ENCODE peak calls at places on chromosomes 16 and 17, in four cellular contexts. W is HepG2, I is GM12878, F is K562. S is an unnamed sample.

GRCh38 chr17:19339341-19339815 is 23.1 kb downstream of the B9D1 start:
- DNase-seq in W (no peak), I (no peak), F (no peak), S (no peak)

GRCh38 chr16:28193530-28194423 is 18.0 kb downstream of the XPO6 start:
- DNase-seq in F (no peak), I (no peak), W (no peak), S (no peak)

GRCh38 chr17:72376486-72377345 is 255.9 kb downstream of the SOX9 start:
- DNase-seq in F (no peak), I (no peak), W (no peak), S (no peak)

GRCh38 chr17:78168906-78169793 is 769 bp downstream of the SYNGR2 start:
- DNase-seq in I (no peak), F (peak; percentile 62), W (no peak), S (peak; percentile 53)

GRCh38 chr17:17401271-17401781 is 75.5 kb upstream of the MED9 start:
- DNase-seq in I (no peak), W (peak; percentile 56), F (peak; percentile 55), S (peak; percentile 46)

GRCh38 chr17:37506678-37507077 is 17.0 kb downstream of the DUSP14 start:
- DNase-seq in F (peak; percentile 43), I (no peak), W (peak; percentile 55), S (peak; percentile 52)

GRCh38 chr16:15757630-15758251 is 99.1 kb downstream of the MYH11 start:
- DNase-seq in W (no peak), I (no peak), F (peak; percentile 20), S (no peak)

GRCh38 chr17:2253768-2254406 is 49.7 kb downstream of the SMG6 start:
- DNase-seq in F (no peak), W (no peak), I (peak; percentile 90), S (no peak)

GRCh38 chr17:63381101-63381729 is 64.9 kb downstream of the CYB561 start:
- DNase-seq in W (no peak), F (peak; percentile 75), I (no peak), S (no peak)

GRCh38 chr16:48542020-48542473 is 67.9 kb downstream of the N4BP1 start:
- DNase-seq in I (no peak), W (no peak), F (no peak), S (peak; percentile 35)

GRCh38 chr16:81693467-81694303 is 85.4 kb upstream of the PLCG2 start:
- DNase-seq in W (no peak), I (no peak), F (no peak), S (no peak)

GRCh38 chr17:6708357-6708961 is 4.7 kb downstream of the SLC13A5 start:
- DNase-seq in F (no peak), W (no peak), I (no peak), S (no peak)

GRCh38 chr17:49219987-49220386 is 9.5 kb downstream of the ABI3 start:
- DNase-seq in I (no peak), W (no peak), F (no peak), S (no peak)

GRCh38 chr17:80279895-80280294 is 19.2 kb downstream of the RNF213 start:
- DNase-seq in W (no peak), F (no peak), I (no peak), S (no peak)
- TF ChIP-seq FOXK2 in W (no peak), F (no peak), I (no peak), S (no peak)

DNA sequence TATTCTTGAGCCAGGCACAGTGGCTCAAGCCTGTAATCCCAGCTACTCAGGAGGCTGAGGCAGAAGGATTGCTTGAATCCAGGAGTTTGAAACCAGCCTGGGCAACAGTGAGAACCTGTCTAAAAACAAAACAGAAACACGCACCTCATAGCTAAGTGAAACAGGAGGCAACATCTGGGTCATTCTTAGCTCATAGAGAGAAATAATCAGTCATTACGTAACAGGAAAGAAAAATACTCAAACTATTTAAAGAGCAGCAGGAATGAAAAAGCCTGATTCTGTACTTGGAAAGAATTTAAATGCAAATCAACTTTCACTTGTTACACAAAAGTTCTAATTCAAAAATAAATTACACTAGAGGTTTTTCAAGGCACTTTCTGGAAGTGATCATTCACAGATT is 17.2 kb downstream of the CHCT1 start:
- DNase-seq in W (peak; percentile 12), I (no peak), F (no peak), S (no peak)
- TF ChIP-seq SP1 in W (no peak), I (no peak), F (no peak), S (no peak)

GRCh38 chr16:89052824-89053724 is 40.6 kb upstream of the ACSF3 start:
- DNase-seq in F (peak; percentile 70), I (no peak), W (peak; percentile 20), S (no peak)
- TF ChIP-seq BHLHE40 in F (no peak), I (no peak), W (no peak), S (no peak)

DNA sequence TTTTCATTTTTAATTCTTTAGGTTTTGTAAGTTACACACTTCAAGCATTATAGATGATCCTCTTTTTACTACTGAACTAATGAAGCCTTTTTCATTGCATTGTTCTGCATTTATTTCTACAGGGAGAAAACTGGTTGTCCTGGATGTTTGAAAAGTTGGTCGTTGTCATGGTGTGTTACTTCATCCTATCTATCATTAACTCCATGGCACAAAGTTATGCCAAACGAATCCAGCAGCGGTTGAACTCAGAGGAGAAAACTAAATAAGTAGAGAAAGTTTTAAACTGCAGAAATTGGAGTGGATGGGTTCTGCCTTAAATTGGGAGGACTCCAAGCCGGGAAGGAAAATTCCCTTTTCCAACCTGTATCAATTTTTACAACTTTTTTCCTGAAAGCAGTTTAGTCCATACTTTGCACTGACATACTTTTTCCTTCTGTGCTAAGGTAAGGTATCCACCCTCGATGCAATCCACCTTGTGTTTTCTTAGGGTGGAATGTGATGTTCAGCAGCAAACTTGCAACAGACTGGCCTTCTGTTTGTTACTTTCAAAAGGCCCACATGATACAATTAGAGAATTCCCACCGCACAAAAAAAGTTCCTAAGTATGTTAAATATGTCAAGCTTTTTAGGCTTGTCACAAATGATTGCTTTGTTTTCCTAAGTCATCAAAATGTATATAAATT is 53.0 kb downstream of the TUBD1 start:
- DNase-seq in F (no peak), W (no peak), I (no peak), S (no peak)
- TF ChIP-seq FOXK2 in F (no peak), W (no peak), I (no peak), S (no peak)

GRCh38 chr16:1395444-1396074 is 18.9 kb downstream of the UNKL start:
- DNase-seq in F (no peak), I (no peak), W (no peak), S (no peak)

GRCh38 chr16:1393613-1394176 is 20.8 kb downstream of the UNKL start:
- DNase-seq in I (no peak), F (no peak), W (no peak), S (no peak)

GRCh38 chr16:1390239-1390638 is 24.3 kb downstream of the UNKL start:
- DNase-seq in W (no peak), I (no peak), F (no peak), S (no peak)

GRCh38 chr16:1394367-1394951 is 20.0 kb downstream of the UNKL start:
- DNase-seq in W (no peak), I (no peak), F (no peak), S (no peak)

DNA sequence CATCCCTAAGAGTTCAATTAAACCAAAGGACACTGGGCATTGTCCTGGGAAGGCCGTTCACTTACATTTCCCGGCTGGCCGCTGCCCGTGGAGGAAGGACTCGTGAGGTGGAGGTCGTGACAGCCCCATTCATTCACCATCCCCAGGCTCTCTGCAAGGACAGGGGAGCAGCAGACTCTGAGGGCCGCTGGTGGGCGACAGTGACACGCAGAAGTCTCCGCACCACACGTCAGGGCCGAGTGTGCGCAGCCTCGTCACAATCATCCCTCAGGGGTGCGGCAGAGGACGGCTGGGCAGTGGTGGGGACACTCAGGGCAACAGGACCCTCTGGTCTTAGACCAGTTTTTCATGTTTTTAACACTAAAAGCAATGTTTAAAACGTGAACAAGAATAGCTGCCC is 21.7 kb downstream of the UNKL start:
- DNase-seq in I (no peak), W (no peak), F (no peak), S (no peak)
- TF ChIP-seq SP1 in I (no peak), W (no peak), F (no peak), S (no peak)

DNA sequence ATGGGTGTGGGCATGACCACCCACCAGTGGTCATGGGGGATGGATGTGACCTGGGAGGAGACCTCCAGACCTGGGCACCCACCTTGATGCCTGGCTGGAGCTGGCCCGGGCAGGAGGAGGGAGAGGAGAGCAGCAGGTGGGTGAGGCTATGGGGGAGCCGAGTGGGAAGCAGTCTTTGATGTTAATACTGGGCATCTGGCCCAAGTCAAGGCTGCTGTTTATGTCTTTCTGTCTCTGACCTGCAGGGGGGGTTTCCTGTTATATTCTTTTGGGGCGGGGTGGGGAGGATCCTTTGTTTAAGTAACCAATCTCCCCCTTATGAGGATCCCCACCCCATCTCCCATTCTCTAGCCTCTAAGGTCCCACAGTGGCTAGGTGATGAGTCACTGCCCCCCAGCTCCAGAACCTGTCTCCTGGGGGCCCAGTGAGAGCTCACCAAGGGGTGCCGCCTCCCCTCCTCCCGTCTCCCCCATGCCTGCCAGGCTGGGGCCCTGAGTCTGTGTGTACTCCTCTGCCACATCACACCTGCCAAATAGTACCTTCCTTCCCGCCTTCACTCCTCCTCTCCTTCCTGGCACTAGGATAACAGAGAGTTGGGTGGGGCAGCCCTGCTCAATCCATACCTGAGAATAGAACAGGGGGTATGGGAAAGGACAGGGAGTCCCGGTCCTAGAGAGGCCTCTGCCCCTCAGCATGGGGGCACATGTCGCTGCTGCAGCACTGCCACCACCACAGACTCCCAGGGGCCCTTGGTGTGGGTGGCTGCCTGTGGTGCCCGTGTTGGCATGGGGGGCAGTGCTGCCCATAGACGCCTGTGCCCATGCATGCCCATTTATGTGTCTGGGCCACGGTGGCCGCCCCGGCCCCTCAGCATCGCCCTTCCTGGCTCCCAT is 7.2 kb downstream of the THRA start:
- DNase-seq in F (peak; percentile 59), W (no peak), I (no peak), S (no peak)
- TF ChIP-seq BHLHE40 in F (no peak), W (no peak), I (no peak), S (no peak)

DNA sequence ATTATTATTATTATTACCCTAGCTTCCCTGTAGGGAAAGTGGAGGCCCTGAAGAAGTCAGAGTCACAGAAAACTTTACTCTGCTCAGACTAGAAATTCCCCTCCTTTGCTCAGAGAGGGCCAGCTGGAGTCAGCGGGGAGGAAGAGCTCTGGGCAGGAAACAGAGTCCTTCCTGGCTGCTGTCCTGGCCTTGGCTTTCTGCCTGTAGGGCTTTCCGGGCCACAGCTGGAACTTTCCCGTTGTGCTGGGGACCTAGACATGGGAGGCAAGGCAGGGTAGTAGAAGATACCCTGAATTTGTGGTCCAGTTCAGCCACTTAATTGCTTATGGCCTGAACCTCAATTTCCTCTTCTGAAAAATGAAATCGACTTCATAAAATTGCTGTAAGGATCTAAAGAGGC is 14.0 kb upstream of the CCL2 start:
- DNase-seq in W (no peak), F (no peak), I (no peak), S (no peak)
- TF ChIP-seq FOXK2 in W (no peak), F (no peak), I (no peak), S (no peak)

GRCh38 chr16:3727806-3728381 is 10.6 kb upstream of the TRAP1 start:
- DNase-seq in I (no peak), W (no peak), F (no peak), S (no peak)

GRCh38 chr16:3729161-3730112 is 12.1 kb upstream of the TRAP1 start:
- DNase-seq in I (no peak), F (no peak), W (no peak), S (no peak)

GRCh38 chr16:3728424-3729160 is 11.3 kb upstream of the TRAP1 start:
- DNase-seq in I (no peak), F (no peak), W (no peak), S (no peak)

GRCh38 chr16:3725291-3725690 is 8.0 kb upstream of the TRAP1 start:
- DNase-seq in F (no peak), I (no peak), W (no peak), S (no peak)

GRCh38 chr16:3726021-3726687 is 8.8 kb upstream of the TRAP1 start:
- DNase-seq in I (no peak), W (no peak), F (no peak), S (no peak)
- TF ChIP-seq SP1 in I (no peak), W (no peak), F (no peak), S (no peak)

GRCh38 chr16:46428108-46429061 is 192.8 kb downstream of the SHCBP1 start:
- DNase-seq in W (no peak), F (peak; percentile 1), I (no peak), S (no peak)
- TF ChIP-seq BHLHE40 in W (no peak), F (no peak), I (no peak), S (no peak)

S was measured in HEK293T.